ENCODE peak calls at places on chromosome 1, in six cellular contexts. P, O, G, J, I and W are unnamed samples.

GRCh38 chr1:59062743-59063142 is 234.2 kb upstream of the FGGY start:
- DNase-seq in P (peak), O (no peak), G (no peak), J (no peak), I (no peak), W (no peak)

GRCh38 chr1:18945401-18945849 is 11.1 kb downstream of the IFFO2 start:
- DNase-seq in P (peak), O (peak), G (no peak), J (no peak), I (no peak), W (peak)

GRCh38 chr1:182337736-182338571 is 53.6 kb downstream of the GLUL start:
- DNase-seq in P (no peak), O (no peak), G (no peak), J (no peak), I (no peak), W (no peak)

GRCh38 chr1:174911626-174912025 is 88.1 kb upstream of the CACYBP start:
- DNase-seq in P (no peak), O (no peak), G (no peak), J (no peak), I (no peak), W (no peak)

GRCh38 chr1:6245869-6246496 is 2.0 kb downstream of the HES3 start:
- DNase-seq in P (no peak), O (peak), G (peak), J (no peak), I (peak), W (peak)

GRCh38 chr1:81813691-81814090 is 13.0 kb downstream of the ADGRL2 start:
- DNase-seq in P (no peak), O (no peak), G (no peak), J (no peak), I (no peak), W (no peak)

GRCh38 chr1:203476223-203476622 is 617 bp downstream of the PRELP start:
- DNase-seq in P (no peak), O (no peak), G (no peak), J (no peak), I (no peak), W (no peak)

GRCh38 chr1:94974824-94975223 is 47.9 kb upstream of the CNN3 start:
- DNase-seq in P (peak), O (no peak), G (no peak), J (no peak), I (no peak), W (no peak)

GRCh38 chr1:216614011-216614934 is 109.0 kb downstream of the ESRRG start:
- DNase-seq in P (no peak), O (no peak), G (no peak), J (no peak), I (no peak), W (no peak)

GRCh38 chr1:116365353-116365780 is 7.7 kb upstream of the ATP1A1 start:
- DNase-seq in P (no peak), O (no peak), G (no peak), J (no peak), I (no peak), W (peak)

GRCh38 chr1:18883636-18884418 is 18.5 kb downstream of the ALDH4A1 start:
- DNase-seq in P (peak), O (peak), G (peak), J (peak), I (peak), W (peak)

GRCh38 chr1:4825841-4826450 is 171.5 kb downstream of the AJAP1 start:
- DNase-seq in P (no peak), O (peak), G (no peak), J (peak), I (no peak), W (peak)

GRCh38 chr1:192980856-192981255 is 78.3 kb downstream of the UCHL5 start:
- DNase-seq in P (peak), O (no peak), G (no peak), J (no peak), I (no peak), W (no peak)

GRCh38 chr1:14826172-14826636 is 227.7 kb downstream of the KAZN start:
- DNase-seq in P (peak), O (no peak), G (no peak), J (no peak), I (no peak), W (no peak)

GRCh38 chr1:161185282-161185682 is 8.0 kb upstream of the B4GALT3 start:
- DNase-seq in P (peak), O (peak), G (peak), J (no peak), I (no peak), W (no peak)

GRCh38 chr1:154418062-154418897 is 13.1 kb downstream of the IL6R start:
- DNase-seq in P (peak), O (peak), G (no peak), J (peak), I (no peak), W (no peak)

GRCh38 chr1:207049974-207050391 is 1.0 kb downstream of the YOD1 start:
- DNase-seq in P (peak), O (peak), G (peak), J (peak), I (peak), W (peak)